ENCODE peak calls at places on chromosome 9, in four cellular contexts. One of them, this sample, is unnamed.

GRCh38 chr9:37392272-37392671 is 30.2 kb upstream of the GRHPR start:
- DNase-seq in HepG2: no peak
- DNase-seq in GM12878: no peak
- DNase-seq in K562: peak; percentile 68
- DNase-seq in this sample: no peak

GRCh38 chr9:87157366-87158031 is 210.2 kb upstream of the GAS1 start:
- DNase-seq in HepG2: no peak
- DNase-seq in GM12878: no peak
- DNase-seq in K562: no peak
- DNase-seq in this sample: no peak

GRCh38 chr9:82987790-82988189 is 75.2 kb downstream of the RASEF start:
- DNase-seq in GM12878: no peak
- DNase-seq in HepG2: no peak
- DNase-seq in K562: no peak
- DNase-seq in this sample: no peak

GRCh38 chr9:120663380-120663779 is 50.9 kb downstream of the MEGF9 start:
- DNase-seq in K562: no peak
- DNase-seq in GM12878: no peak
- DNase-seq in HepG2: no peak
- DNase-seq in this sample: no peak

GRCh38 chr9:4550777-4551476 is 60.7 kb downstream of the SLC1A1 start:
- DNase-seq in HepG2: no peak
- DNase-seq in GM12878: no peak
- DNase-seq in K562: no peak
- DNase-seq in this sample: no peak

GRCh38 chr9:117400131-117400530 is 14.7 kb downstream of the ASTN2 start:
- DNase-seq in K562: no peak
- DNase-seq in HepG2: no peak
- DNase-seq in GM12878: no peak
- DNase-seq in this sample: no peak

GRCh38 chr9:21679432-21679831 is 123.0 kb upstream of the MTAP start:
- DNase-seq in HepG2: no peak
- DNase-seq in K562: no peak
- DNase-seq in GM12878: no peak
- DNase-seq in this sample: no peak

GRCh38 chr9:22354699-22355384 is 91.8 kb upstream of the DMRTA1 start:
- DNase-seq in HepG2: no peak
- DNase-seq in K562: no peak
- DNase-seq in GM12878: no peak
- DNase-seq in this sample: no peak

GRCh38 chr9:76571288-76572204 is 112.6 kb downstream of the GCNT1 start:
- DNase-seq in HepG2: no peak
- DNase-seq in K562: no peak
- DNase-seq in GM12878: peak; percentile 53
- DNase-seq in this sample: no peak

GRCh38 chr9:79667716-79668458 is 96.1 kb downstream of the TLE4 start:
- DNase-seq in HepG2: peak; percentile 38
- DNase-seq in GM12878: no peak
- DNase-seq in K562: no peak
- DNase-seq in this sample: no peak

GRCh38 chr9:112750767-112751058 is 153 bp downstream of the SNX30 start:
- DNase-seq in GM12878: no peak
- DNase-seq in HepG2: no peak
- DNase-seq in K562: no peak
- DNase-seq in this sample: no peak

GRCh38 chr9:131524578-131525315 is 6.3 kb downstream of the UCK1 start:
- DNase-seq in GM12878: no peak
- DNase-seq in K562: no peak
- DNase-seq in HepG2: no peak
- DNase-seq in this sample: no peak

GRCh38 chr9:95088421-95089161 is 228.9 kb downstream of the FANCC start:
- DNase-seq in K562: no peak
- DNase-seq in HepG2: no peak
- DNase-seq in GM12878: no peak
- DNase-seq in this sample: no peak

GRCh38 chr9:131837316-131837715 is 97.4 kb upstream of the RAPGEF1 start:
- DNase-seq in HepG2: peak; percentile 7
- DNase-seq in K562: no peak
- DNase-seq in GM12878: no peak
- DNase-seq in this sample: peak; percentile 66

GRCh38 chr9:112866662-112867274 is 23.9 kb downstream of the SLC46A2 start:
- DNase-seq in K562: peak; percentile 46
- DNase-seq in HepG2: no peak
- DNase-seq in GM12878: no peak
- DNase-seq in this sample: peak; percentile 56

GRCh38 chr9:79302002-79302401 is 269.8 kb upstream of the TLE4 start:
- DNase-seq in K562: no peak
- DNase-seq in HepG2: no peak
- DNase-seq in GM12878: no peak
- DNase-seq in this sample: no peak

DNA sequence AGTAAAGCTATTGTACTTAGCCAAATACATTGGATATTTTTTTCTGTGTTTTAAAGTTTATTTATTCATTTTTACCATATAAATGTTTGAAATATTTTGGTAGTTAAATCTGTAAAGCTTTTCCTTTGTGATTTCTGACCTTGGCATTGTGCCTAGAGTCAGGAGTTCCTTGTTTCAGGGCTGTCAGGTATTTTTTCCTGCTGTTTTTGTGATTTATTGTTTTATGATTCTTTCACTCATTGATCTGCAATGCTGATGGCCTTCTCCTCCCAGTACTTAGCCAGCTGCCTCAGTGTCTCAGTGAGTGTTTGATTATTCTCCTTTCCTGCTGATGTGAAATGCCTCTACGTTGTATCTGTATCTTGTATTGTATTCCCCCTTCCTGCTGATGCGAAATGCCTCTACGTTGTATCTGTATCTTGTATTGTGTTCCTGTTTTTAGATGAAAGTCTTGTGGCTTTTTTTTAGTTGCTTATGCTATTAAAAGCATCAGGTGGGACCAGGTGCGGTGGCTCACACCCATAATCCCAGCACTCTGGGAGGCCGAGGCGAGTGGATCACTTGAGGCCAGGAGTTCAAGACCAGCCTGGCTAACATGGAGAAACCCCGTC is 61.0 kb downstream of the EHMT1 start:
- DNase-seq in HepG2: no peak
- DNase-seq in GM12878: no peak
- DNase-seq in K562: no peak
- DNase-seq in this sample: no peak
- TF ChIP-seq ATF2 in HepG2: no peak
- TF ChIP-seq ATF2 in GM12878: no peak
- TF ChIP-seq ATF2 in K562: no peak
- TF ChIP-seq ATF2 in this sample: no peak

GRCh38 chr9:106930477-106930876 is 67.5 kb downstream of the ZNF462 start:
- DNase-seq in HepG2: no peak
- DNase-seq in K562: no peak
- DNase-seq in GM12878: no peak
- DNase-seq in this sample: no peak
- H3K36me3 ChIP-seq in HepG2: no peaks in the 10 kb centered on the region
- H3K36me3 ChIP-seq in K562: no peaks in the 10 kb centered on the region
- H3K36me3 ChIP-seq in GM12878: peaks cover 16% of the 10 kb centered on the region
- H3K36me3 ChIP-seq in this sample: peaks cover 50% of the 10 kb centered on the region

DNA sequence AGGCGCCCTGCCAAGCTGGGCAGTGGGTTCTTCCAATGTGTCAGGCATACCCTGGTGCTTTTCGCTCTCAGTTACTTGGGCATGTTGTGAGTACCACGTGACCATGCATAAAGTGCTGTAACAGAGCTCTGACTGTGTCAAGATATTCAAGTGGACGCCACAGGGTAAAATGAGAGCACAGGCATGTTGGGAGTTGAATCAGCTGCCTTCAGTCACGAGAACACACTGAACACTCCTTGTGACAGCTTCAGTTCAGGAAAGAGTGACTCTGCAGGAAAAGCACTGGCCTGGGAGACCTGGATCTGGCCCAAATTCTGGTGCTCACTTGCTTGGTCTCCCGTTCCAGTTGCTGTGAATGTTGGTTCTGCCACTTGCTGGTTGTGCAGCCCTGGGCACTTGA is 5.1 kb downstream of the MLANA start:
- DNase-seq in HepG2: no peak
- DNase-seq in K562: no peak
- DNase-seq in GM12878: no peak
- DNase-seq in this sample: no peak
- TF ChIP-seq ATF2 in HepG2: no peak
- TF ChIP-seq ATF2 in K562: no peak
- TF ChIP-seq ATF2 in GM12878: no peak
- TF ChIP-seq ATF2 in this sample: no peak

GRCh38 chr9:100307061-100307460 is 45.7 kb downstream of the TEX10 start:
- DNase-seq in HepG2: no peak
- DNase-seq in K562: no peak
- DNase-seq in GM12878: no peak
- DNase-seq in this sample: no peak

GRCh38 chr9:100309992-100310391 is 42.8 kb downstream of the TEX10 start:
- DNase-seq in K562: no peak
- DNase-seq in HepG2: no peak
- DNase-seq in GM12878: no peak
- DNase-seq in this sample: no peak

GRCh38 chr9:100306283-100306682 is 46.5 kb downstream of the TEX10 start:
- DNase-seq in HepG2: no peak
- DNase-seq in K562: no peak
- DNase-seq in GM12878: no peak
- DNase-seq in this sample: no peak

GRCh38 chr9:100303812-100304211 is 48.9 kb downstream of the TEX10 start:
- DNase-seq in HepG2: no peak
- DNase-seq in K562: no peak
- DNase-seq in GM12878: no peak
- DNase-seq in this sample: no peak

GRCh38 chr9:100308965-100309564 is 43.7 kb downstream of the TEX10 start:
- DNase-seq in HepG2: no peak
- DNase-seq in GM12878: no peak
- DNase-seq in K562: no peak
- DNase-seq in this sample: no peak
- H3K36me3 ChIP-seq in HepG2: peaks cover 10% of the 10 kb centered on the region
- H3K36me3 ChIP-seq in GM12878: peaks cover 2% of the 10 kb centered on the region
- H3K36me3 ChIP-seq in K562: peaks cover 85% of the 10 kb centered on the region
- H3K36me3 ChIP-seq in this sample: peaks cover 34% of the 10 kb centered on the region

GRCh38 chr9:15389636-15390035 is 33.0 kb upstream of the SNAPC3 start:
- DNase-seq in HepG2: no peak
- DNase-seq in K562: no peak
- DNase-seq in GM12878: no peak
- DNase-seq in this sample: no peak
- TF ChIP-seq ATF2 in HepG2: no peak
- TF ChIP-seq ATF2 in K562: no peak
- TF ChIP-seq ATF2 in GM12878: no peak
- TF ChIP-seq ATF2 in this sample: no peak

GRCh38 chr9:114286146-114286679 is 36.7 kb upstream of the ORM1 start:
- DNase-seq in K562: no peak
- DNase-seq in HepG2: no peak
- DNase-seq in GM12878: no peak
- DNase-seq in this sample: peak; percentile 28
- H3K36me3 ChIP-seq in K562: no peaks in the 10 kb centered on the region
- H3K36me3 ChIP-seq in HepG2: peaks cover 50% of the 10 kb centered on the region
- H3K36me3 ChIP-seq in GM12878: no peaks in the 10 kb centered on the region
- H3K36me3 ChIP-seq in this sample: no peaks in the 10 kb centered on the region

GRCh38 chr9:91481971-91482370 is 58.3 kb upstream of the NFIL3 start:
- DNase-seq in K562: no peak
- DNase-seq in HepG2: no peak
- DNase-seq in GM12878: no peak
- DNase-seq in this sample: no peak

GRCh38 chr9:91483835-91484234 is 60.2 kb upstream of the NFIL3 start:
- DNase-seq in HepG2: no peak
- DNase-seq in K562: no peak
- DNase-seq in GM12878: no peak
- DNase-seq in this sample: no peak

GRCh38 chr9:91485006-91485405 is 61.4 kb upstream of the NFIL3 start:
- DNase-seq in K562: no peak
- DNase-seq in GM12878: no peak
- DNase-seq in HepG2: no peak
- DNase-seq in this sample: no peak

GRCh38 chr9:91486699-91487497 is 63.3 kb upstream of the NFIL3 start:
- DNase-seq in GM12878: no peak
- DNase-seq in HepG2: no peak
- DNase-seq in K562: peak; percentile 14
- DNase-seq in this sample: no peak

GRCh38 chr9:91483189-91483691 is 59.6 kb upstream of the NFIL3 start:
- DNase-seq in K562: no peak
- DNase-seq in HepG2: no peak
- DNase-seq in GM12878: no peak
- DNase-seq in this sample: no peak
- TF ChIP-seq ATF2 in K562: no peak
- TF ChIP-seq ATF2 in HepG2: no peak
- TF ChIP-seq ATF2 in GM12878: no peak
- TF ChIP-seq ATF2 in this sample: no peak

DNA sequence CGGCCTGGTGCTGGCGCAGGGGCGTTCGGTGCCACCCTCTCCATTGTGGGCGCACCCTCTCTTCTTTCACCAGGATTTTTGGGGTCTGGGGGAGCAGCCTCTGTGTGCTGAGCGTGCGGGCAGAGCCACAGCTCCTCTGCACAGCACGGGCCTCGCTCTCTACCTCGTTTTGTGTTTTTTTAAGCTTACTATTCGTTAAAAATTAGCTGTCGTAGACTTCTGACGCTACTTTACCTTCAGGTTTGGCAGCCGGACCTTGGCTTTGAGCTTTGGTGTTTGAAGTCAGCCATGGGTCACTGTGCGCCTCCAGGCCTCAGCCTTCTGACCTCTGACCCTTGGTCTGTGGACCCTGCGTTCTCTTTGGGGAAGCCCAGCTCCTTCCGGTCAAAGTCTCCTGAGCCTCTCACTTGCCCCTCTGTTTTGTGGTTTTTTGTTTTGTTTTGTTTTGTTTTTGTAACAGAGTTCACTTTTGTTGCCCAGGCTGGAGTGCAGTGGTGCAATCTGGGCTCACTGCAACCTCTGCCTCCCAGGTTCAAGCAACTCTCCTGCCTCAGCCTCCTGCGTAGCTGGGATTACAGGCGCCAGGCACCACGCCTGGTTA is 88.2 kb upstream of the CACNA1B start:
- DNase-seq in HepG2: peak; percentile 79
- DNase-seq in K562: no peak
- DNase-seq in GM12878: no peak
- DNase-seq in this sample: no peak
- H3K36me3 ChIP-seq in HepG2: peaks cover 8% of the 10 kb centered on the region
- H3K36me3 ChIP-seq in K562: peaks cover 69% of the 10 kb centered on the region
- H3K36me3 ChIP-seq in GM12878: peaks cover 34% of the 10 kb centered on the region
- H3K36me3 ChIP-seq in this sample: peaks cover 11% of the 10 kb centered on the region

GRCh38 chr9:133981958-133982681 is 10.0 kb downstream of the VAV2 start:
- DNase-seq in K562: no peak
- DNase-seq in HepG2: no peak
- DNase-seq in GM12878: no peak
- DNase-seq in this sample: no peak
- TF ChIP-seq ATF2 in K562: no peak
- TF ChIP-seq ATF2 in HepG2: no peak
- TF ChIP-seq ATF2 in GM12878: no peak
- TF ChIP-seq ATF2 in this sample: no peak

GRCh38 chr9:129635099-129635803 is 6.7 kb downstream of the ASB6 start:
- DNase-seq in HepG2: no peak
- DNase-seq in K562: no peak
- DNase-seq in GM12878: no peak
- DNase-seq in this sample: no peak

GRCh38 chr9:129637673-129638439 is 4.1 kb downstream of the ASB6 start:
- DNase-seq in GM12878: no peak
- DNase-seq in HepG2: no peak
- DNase-seq in K562: no peak
- DNase-seq in this sample: no peak

GRCh38 chr9:129639756-129640085 is 2.2 kb downstream of the ASB6 start:
- DNase-seq in K562: no peak
- DNase-seq in GM12878: no peak
- DNase-seq in HepG2: no peak
- DNase-seq in this sample: no peak

GRCh38 chr9:129639034-129639630 is 2.8 kb downstream of the ASB6 start:
- DNase-seq in GM12878: no peak
- DNase-seq in HepG2: no peak
- DNase-seq in K562: no peak
- DNase-seq in this sample: no peak

GRCh38 chr9:129637102-129637501 is 4.8 kb downstream of the ASB6 start:
- DNase-seq in K562: no peak
- DNase-seq in GM12878: no peak
- DNase-seq in HepG2: no peak
- DNase-seq in this sample: no peak
- H3K36me3 ChIP-seq in K562: peaks cover 74% of the 10 kb centered on the region
- H3K36me3 ChIP-seq in GM12878: peaks cover 41% of the 10 kb centered on the region
- H3K36me3 ChIP-seq in HepG2: peaks cover 42% of the 10 kb centered on the region
- H3K36me3 ChIP-seq in this sample: peaks cover 62% of the 10 kb centered on the region